ENCODE peak calls at places on chromosomes 5 and 9, in eight cellular contexts. S is aorta, Q is vagina, M is cardiac muscle cell, N is GM12878, P is substantia nigra, O is uterus, K is right cardiac atrium. Z is an unnamed sample.

GRCh38 chr9:4721736-4722135 is 19.3 kb downstream of the AK3 start:
- DNase-seq in S (no peak), Q (no peak), M (no peak), N (no peak), P (no peak), O (no peak), K (no peak), Z (no peak)

GRCh38 chr9:129702563-129702962 is 37.1 kb downstream of the PRRX2 start:
- DNase-seq in S (peak; percentile 75), Q (no peak), M (no peak), N (no peak), P (no peak), O (no peak), K (peak; percentile 29), Z (no peak)

GRCh38 chr5:123454236-123454911 is 31.2 kb upstream of the CEP120 start:
- DNase-seq in S (no peak), Q (no peak), M (no peak), N (no peak), P (no peak), O (no peak), K (no peak), Z (no peak)

GRCh38 chr5:97192580-97193421 is 9.8 kb upstream of the RIOK2 start:
- DNase-seq in S (no peak), Q (no peak), M (no peak), N (peak; percentile 63), P (no peak), O (no peak), K (no peak), Z (no peak)

GRCh38 chr9:16044116-16044881 is 491.5 kb downstream of the CCDC171 start:
- DNase-seq in S (no peak), Q (peak; percentile 12), M (no peak), N (no peak), P (no peak), O (no peak), K (no peak), Z (no peak)

GRCh38 chr5:75142566-75143136 is 90.3 kb upstream of the GCNT4 start:
- DNase-seq in S (no peak), Q (no peak), M (no peak), N (no peak), P (no peak), O (no peak), K (no peak), Z (no peak)

GRCh38 chr5:534743-535671 is 10.8 kb upstream of the SLC9A3 start:
- DNase-seq in S (peak; percentile 43), Q (no peak), M (no peak), N (no peak), P (no peak), O (no peak), K (peak; percentile 8), Z (peak; percentile 39)

GRCh38 chr5:38305148-38305547 is 46.8 kb downstream of the EGFLAM start:
- DNase-seq in S (no peak), Q (no peak), M (no peak), N (no peak), P (no peak), O (no peak), K (no peak), Z (no peak)

GRCh38 chr9:114958021-114958846 is 27.8 kb upstream of the TNFSF8 start:
- DNase-seq in S (peak; percentile 79), Q (no peak), M (no peak), N (no peak), P (no peak), O (no peak), K (peak; percentile 37), Z (peak; percentile 30)

GRCh38 chr9:95028855-95029219 is 288.7 kb downstream of the FANCC start:
- DNase-seq in S (no peak), Q (no peak), M (no peak), N (no peak), P (no peak), O (no peak), K (no peak), Z (no peak)

GRCh38 chr5:1729641-1730486 is 69.8 kb downstream of the MRPL36 start:
- DNase-seq in S (no peak), Q (peak; percentile 82), M (no peak), N (no peak), P (no peak), O (no peak), K (no peak), Z (no peak)

GRCh38 chr5:154868702-154869101 is 10.3 kb downstream of the CNOT8 start:
- DNase-seq in S (no peak), Q (no peak), M (peak; percentile 26), N (no peak), P (no peak), O (no peak), K (peak; percentile 26), Z (no peak)

GRCh38 chr9:109453210-109453842 is 44.8 kb downstream of the PTPN3 start:
- DNase-seq in S (no peak), Q (no peak), M (no peak), N (no peak), P (no peak), O (no peak), K (no peak), Z (no peak)

GRCh38 chr5:172491481-172491880 is 37.2 kb upstream of the SH3PXD2B start:
- DNase-seq in S (no peak), Q (peak; percentile 67), M (no peak), N (no peak), P (no peak), O (no peak), K (no peak), Z (no peak)

GRCh38 chr5:68802430-68802829 is 291.4 kb upstream of the SLC30A5 start:
- DNase-seq in S (no peak), Q (no peak), M (no peak), N (no peak), P (no peak), O (no peak), K (no peak), Z (peak; percentile 53)

GRCh38 chr5:58940446-58940845 is 357.6 kb downstream of the RAB3C start:
- DNase-seq in S (no peak), Q (no peak), M (no peak), N (no peak), P (no peak), O (no peak), K (no peak), Z (no peak)

GRCh38 chr5:61048534-61048933 is 103.5 kb downstream of the NDUFAF2 start:
- DNase-seq in S (no peak), Q (no peak), M (no peak), N (no peak), P (no peak), O (no peak), K (no peak), Z (no peak)

GRCh38 chr9:92276223-92277007 is 17.1 kb downstream of the IARS1 start:
- DNase-seq in S (no peak), Q (no peak), M (no peak), N (no peak), P (no peak), O (no peak), K (no peak), Z (no peak)

GRCh38 chr9:129606161-129607025 is 14.5 kb downstream of the C9orf50 start:
- DNase-seq in S (no peak), Q (no peak), M (no peak), N (no peak), P (no peak), O (no peak), K (no peak), Z (no peak)

GRCh38 chr5:128537999-128538248 is at the start of gene FBN2:
- DNase-seq in S (no peak), Q (no peak), M (no peak), N (no peak), P (no peak), O (no peak), K (no peak), Z (no peak)
- H3K27ac ChIP-seq in S (no peak within 1 kb of the TSS), Q (peak within 1 kb of the TSS; percentile 68), M (peak within 1 kb of the TSS; percentile 97), N (no peak within 1 kb of the TSS), P (no peak within 1 kb of the TSS), O (peak within 1 kb of the TSS; percentile 36), K (no peak within 1 kb of the TSS), Z (no peak within 1 kb of the TSS)

GRCh38 chr9:87567988-87568800 is 70.5 kb downstream of the DAPK1 start:
- DNase-seq in S (no peak), Q (no peak), M (no peak), N (no peak), P (no peak), O (no peak), K (no peak), Z (no peak)

GRCh38 chr9:87569008-87569908 is 71.6 kb downstream of the DAPK1 start:
- DNase-seq in S (no peak), Q (no peak), M (peak; percentile 76), N (no peak), P (no peak), O (no peak), K (no peak), Z (no peak)

GRCh38 chr9:87567566-87567965 is 69.9 kb downstream of the DAPK1 start:
- DNase-seq in S (peak; percentile 59), Q (no peak), M (no peak), N (no peak), P (no peak), O (no peak), K (peak; percentile 45), Z (no peak)

GRCh38 chr9:87564706-87565335 is 67.2 kb downstream of the DAPK1 start:
- DNase-seq in S (no peak), Q (no peak), M (no peak), N (no peak), P (no peak), O (no peak), K (no peak), Z (no peak)

GRCh38 chr9:87567047-87567446 is 69.4 kb downstream of the DAPK1 start:
- DNase-seq in S (no peak), Q (no peak), M (no peak), N (no peak), P (no peak), O (no peak), K (no peak), Z (no peak)
- H3K27ac ChIP-seq in S (no peak overlapping the region), Q (no peak overlapping the region), M (no peak overlapping the region), N (no peak overlapping the region), P (no peak overlapping the region), O (no peak overlapping the region), K (no peak overlapping the region), Z (no peak overlapping the region)

GRCh38 chr5:14959443-14960119 is 88.0 kb upstream of the ANKH start:
- DNase-seq in S (no peak), Q (no peak), M (peak; percentile 30), N (no peak), P (no peak), O (no peak), K (no peak), Z (no peak)
- H3K27ac ChIP-seq in S (no peak overlapping the region), Q (no peak overlapping the region), M (no peak overlapping the region), N (no peak overlapping the region), P (no peak overlapping the region), O (no peak overlapping the region), K (no peak overlapping the region), Z (no peak overlapping the region)

GRCh38 chr5:124744170-124744911 is 2.1 kb downstream of the ZNF608 start:
- DNase-seq in S (peak; percentile 65), Q (no peak), M (no peak), N (no peak), P (peak; percentile 78), O (peak; percentile 27), K (peak; percentile 64), Z (peak; percentile 70)

GRCh38 chr5:124743534-124744169 is 2.8 kb downstream of the ZNF608 start:
- DNase-seq in S (no peak), Q (no peak), M (peak; percentile 61), N (no peak), P (no peak), O (no peak), K (no peak), Z (no peak)

GRCh38 chr5:124746252-124746915 is at the start of gene ZNF608:
- DNase-seq in S (no peak), Q (no peak), M (peak; percentile 53), N (no peak), P (peak; percentile 25), O (peak; percentile 32), K (no peak), Z (no peak)

GRCh38 chr5:124746916-124747769 is 704 bp upstream of the ZNF608 start:
- DNase-seq in S (peak; percentile 77), Q (no peak), M (peak; percentile 96), N (peak; percentile 66), P (peak; percentile 45), O (peak; percentile 74), K (peak; percentile 82), Z (peak; percentile 87)

GRCh38 chr5:124745367-124746251 is 830 bp downstream of the ZNF608 start:
- DNase-seq in S (no peak), Q (no peak), M (peak; percentile 56), N (no peak), P (no peak), O (no peak), K (no peak), Z (no peak)
- H3K27ac ChIP-seq in S (no peak overlapping the region), Q (peak overlapping the region; percentile 89), M (peak overlapping the region; percentile 98), N (peak overlapping the region; percentile 67), P (peak overlapping the region; percentile 81), O (peak overlapping the region; percentile 93), K (peak overlapping the region; percentile 67), Z (peak overlapping the region; percentile 95)

Z was measured in psoas muscle.